ENCODE peak calls at places on chromosome 4, in four cellular contexts. Y is ovary, E is pancreas, D is spleen. A is an unnamed sample.

GRCh38 chr4:153211986-153212720 is 7.9 kb downstream of the TRIM2 start:
- DNase-seq in E (no peak), Y (no peak), D (no peak), A (peak)

GRCh38 chr4:53885668-53886067 is 178.7 kb downstream of the CHIC2 start:
- DNase-seq in E (no peak), Y (no peak), D (no peak), A (no peak)

GRCh38 chr4:99968330-99968729 is 18.3 kb upstream of the H2AZ1 start:
- DNase-seq in E (no peak), D (no peak), Y (no peak), A (peak)

GRCh38 chr4:26763649-26764048 is 97.0 kb upstream of the STIM2 start:
- DNase-seq in D (no peak), E (no peak), Y (no peak), A (no peak)

GRCh38 chr4:178448372-178449040 is 1006.3 kb upstream of the AGA start:
- DNase-seq in E (no peak), D (no peak), Y (no peak), A (no peak)

GRCh38 chr4:148477276-148477675 is 35.1 kb upstream of the NR3C2 start:
- DNase-seq in D (no peak), Y (no peak), E (no peak), A (no peak)

GRCh38 chr4:162061214-162061613 is 102.6 kb downstream of the FSTL5 start:
- DNase-seq in E (no peak), Y (no peak), D (no peak), A (no peak)

GRCh38 chr4:71550220-71551190 is 211.7 kb downstream of the SLC4A4 start:
- DNase-seq in Y (no peak), D (no peak), E (no peak), A (peak)

GRCh38 chr4:1868912-1869311 is 2.3 kb upstream of the NSD2 start:
- DNase-seq in Y (no peak), E (no peak), D (no peak), A (no peak)

GRCh38 chr4:174401471-174402130 is 117.9 kb downstream of the CEP44 start:
- DNase-seq in D (no peak), E (no peak), Y (no peak), A (no peak)

GRCh38 chr4:42428036-42428435 is 30.7 kb downstream of the SHISA3 start:
- DNase-seq in Y (no peak), D (no peak), E (no peak), A (no peak)

GRCh38 chr4:170476351-170476750 is 386.6 kb upstream of the AADAT start:
- DNase-seq in D (no peak), Y (no peak), E (no peak), A (no peak)

GRCh38 chr4:55866973-55867574 is 13.6 kb downstream of the EXOC1 start:
- DNase-seq in Y (no peak), D (no peak), E (no peak), A (peak)

GRCh38 chr4:139986621-139987510 is 167.1 kb downstream of the MAML3 start:
- DNase-seq in D (no peak), Y (no peak), E (no peak), A (peak)

DNA sequence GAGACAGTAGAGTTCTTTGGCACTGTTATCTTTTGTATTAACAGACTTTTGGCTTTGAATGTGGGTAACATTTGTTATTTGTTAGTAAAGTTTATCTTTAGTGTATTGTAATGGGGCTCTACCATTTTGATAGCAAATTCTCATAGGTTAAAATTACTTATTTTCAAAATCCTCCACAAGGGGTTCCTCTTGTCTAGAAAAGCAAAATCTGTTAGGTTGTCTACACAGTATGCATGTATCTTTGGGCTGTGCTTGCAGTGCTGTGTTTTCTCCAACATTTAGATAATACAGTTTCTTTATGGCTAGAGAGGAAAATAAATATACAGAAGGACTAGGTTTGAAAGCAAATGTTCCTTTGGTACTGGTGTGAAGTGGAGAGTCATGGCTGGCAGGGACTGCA is 40.2 kb downstream of the POLR2B start:
- DNase-seq in Y (no peak), D (no peak), E (no peak), A (peak)
- TF ChIP-seq CTCF in Y (no peak), D (no peak), E (no peak), A (no peak)

GRCh38 chr4:63493265-63493664 is 916.0 kb downstream of the TECRL start:
- DNase-seq in D (no peak), Y (no peak), E (no peak), A (no peak)
- TF ChIP-seq CTCF in D (no peak), Y (no peak), E (no peak), A (no peak)

GRCh38 chr4:79923290-79923689 is 149.7 kb downstream of the ANTXR2 start:
- DNase-seq in Y (no peak), E (no peak), D (no peak), A (no peak)
- TF ChIP-seq CTCF in Y (no peak), E (no peak), D (no peak), A (no peak)

DNA sequence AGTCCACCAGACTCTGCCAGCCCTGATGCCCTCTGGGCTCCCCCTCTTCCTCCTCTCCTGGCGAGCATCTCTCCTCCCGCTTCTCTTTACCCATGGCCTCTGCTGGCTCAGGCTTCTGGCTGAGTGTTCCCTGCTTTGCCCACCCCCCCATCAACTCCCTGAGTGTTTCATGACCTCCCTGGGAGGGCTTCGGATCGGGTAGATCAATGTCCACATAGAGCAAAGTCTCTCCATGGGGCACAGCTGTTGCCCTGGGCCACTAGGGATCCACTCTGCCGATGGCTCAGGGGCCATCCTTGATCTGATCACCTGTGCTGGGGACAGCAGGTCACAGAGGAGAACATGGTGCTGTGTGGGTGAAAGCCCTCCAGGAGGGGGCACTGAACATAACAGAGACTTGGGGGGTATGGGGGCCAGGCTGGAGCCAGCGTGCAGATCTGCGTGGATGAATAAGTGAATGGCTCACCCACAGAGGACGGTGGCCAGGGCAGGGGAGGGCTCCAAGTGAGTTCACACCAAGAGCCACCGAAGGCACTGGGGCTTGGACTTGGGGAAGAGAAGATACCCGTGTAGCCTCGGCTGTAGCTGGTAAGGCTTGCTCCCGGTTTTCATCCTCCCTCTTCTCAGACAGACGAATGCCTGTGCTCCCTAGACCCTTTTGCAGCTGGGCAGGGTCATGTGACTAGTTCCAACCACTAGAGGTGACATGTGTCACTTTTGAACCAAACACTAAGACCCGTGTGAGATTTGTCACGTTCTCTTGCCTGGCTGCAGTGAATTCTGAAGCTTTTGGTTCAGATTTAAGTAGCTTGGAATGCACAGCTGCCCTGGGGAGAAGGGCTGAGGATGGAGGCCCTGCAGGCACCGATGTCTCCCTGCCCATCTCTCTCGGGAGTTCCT is 23.2 kb upstream of the AFAP1 start:
- DNase-seq in Y (peak), E (no peak), D (no peak), A (no peak)
- TF ChIP-seq CTCF in Y (no peak), E (no peak), D (no peak), A (no peak)

DNA sequence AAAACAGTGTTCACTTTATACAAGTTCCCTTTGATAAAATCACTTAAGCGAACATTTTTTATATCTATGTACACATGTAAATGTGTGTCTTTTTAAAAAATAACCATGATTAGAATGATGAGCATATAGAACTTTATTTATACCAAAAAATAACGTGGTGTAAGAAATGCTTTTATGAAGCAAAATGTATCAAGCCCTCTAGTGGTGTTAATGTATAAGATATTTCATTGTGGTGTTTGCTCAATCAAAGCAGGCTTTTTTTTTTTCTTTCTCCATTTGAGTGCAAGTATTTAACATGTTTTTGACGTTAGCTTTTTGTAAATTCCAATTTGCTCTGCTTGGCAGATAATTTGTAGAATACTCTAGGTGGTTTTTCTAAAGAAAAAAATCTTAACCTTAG is 2092.4 kb upstream of the TENM3 start:
- DNase-seq in E (no peak), Y (no peak), D (no peak), A (no peak)
- TF ChIP-seq CTCF in E (peak), Y (no peak), D (no peak), A (peak)